ENCODE peak calls at places on chromosome 16, in four cellular contexts. C is endodermal cell, G is cardiac fibroblast, O is tibial nerve. I is an unnamed sample.

GRCh38 chr16:17470871-17471744 is at the start of gene XYLT1:
- DNase-seq in C (peak; percentile 84), G (peak; percentile 78), O (peak; percentile 57), I (no peak)

GRCh38 chr16:3465911-3466584 is 22.6 kb downstream of the NAA60 start:
- DNase-seq in C (peak; percentile 30), G (no peak), O (no peak), I (no peak)

GRCh38 chr16:87062569-87063442 is 254.4 kb downstream of the C16orf95 start:
- DNase-seq in C (peak; percentile 93), G (peak; percentile 78), O (peak; percentile 60), I (peak; percentile 49)

GRCh38 chr16:81492307-81492706 is 47.7 kb downstream of the CMIP start:
- DNase-seq in C (no peak), G (no peak), O (no peak), I (no peak)

GRCh38 chr16:3964686-3965290 is 84.3 kb upstream of the CREBBP start:
- DNase-seq in C (no peak), G (no peak), O (no peak), I (no peak)

GRCh38 chr16:3305109-3306068 is at the start of the genes TIGD7 and ZNF75A:
- DNase-seq in C (peak; percentile 95), G (peak; percentile 93), O (peak; percentile 56), I (peak; percentile 50)

GRCh38 chr16:70740919-70741778 is 55.3 kb upstream of the MTSS2 start:
- DNase-seq in C (no peak), G (peak; percentile 73), O (no peak), I (peak; percentile 41)

GRCh38 chr16:81469710-81470481 is 25.3 kb downstream of the CMIP start:
- DNase-seq in C (no peak), G (no peak), O (no peak), I (peak; percentile 96)

GRCh38 chr16:85593503-85594195 is 19.5 kb upstream of the GSE1 start:
- DNase-seq in C (peak; percentile 52), G (no peak), O (no peak), I (no peak)

GRCh38 chr16:89177501-89177900 is 6.0 kb downstream of the CDH15 start:
- DNase-seq in C (no peak), G (no peak), O (no peak), I (no peak)

GRCh38 chr16:23679274-23679985 is 741 bp downstream of the PLK1 start:
- DNase-seq in C (peak; percentile 80), G (peak; percentile 46), O (no peak), I (no peak)

GRCh38 chr16:12387311-12387710 is 410.8 kb downstream of the SNX29 start:
- DNase-seq in C (no peak), G (no peak), O (no peak), I (no peak)

GRCh38 chr16:65769055-65769465 is 597.4 kb upstream of the CDH5 start:
- DNase-seq in C (no peak), G (peak; percentile 84), O (no peak), I (peak; percentile 50)

GRCh38 chr16:30518552-30518951 is 7.8 kb downstream of the ZNF768 start:
- DNase-seq in C (no peak), G (no peak), O (no peak), I (no peak)

GRCh38 chr16:66359012-66359411 is 7.5 kb upstream of the CDH5 start:
- DNase-seq in C (no peak), G (no peak), O (no peak), I (no peak)

GRCh38 chr16:23071202-23072083 is 77.8 kb downstream of the USP31 start:
- DNase-seq in C (no peak), G (peak; percentile 65), O (no peak), I (no peak)

GRCh38 chr16:89200850-89201466 is 621 bp upstream of the SLC22A31 start:
- DNase-seq in C (no peak), G (no peak), O (no peak), I (no peak)

GRCh38 chr16:50711862-50712567 is 18.6 kb downstream of the NOD2 start:
- DNase-seq in C (no peak), G (no peak), O (no peak), I (no peak)

GRCh38 chr16:81558077-81558443 is 113.5 kb downstream of the CMIP start:
- DNase-seq in C (no peak), G (no peak), O (no peak), I (no peak)

GRCh38 chr16:83244057-83244456 is 563.7 kb upstream of the HSBP1 start:
- DNase-seq in C (no peak), G (no peak), O (no peak), I (no peak)

GRCh38 chr16:4266372-4266771 is 6.5 kb downstream of the TFAP4 start:
- DNase-seq in C (peak; percentile 72), G (peak; percentile 20), O (no peak), I (peak; percentile 60)

DNA sequence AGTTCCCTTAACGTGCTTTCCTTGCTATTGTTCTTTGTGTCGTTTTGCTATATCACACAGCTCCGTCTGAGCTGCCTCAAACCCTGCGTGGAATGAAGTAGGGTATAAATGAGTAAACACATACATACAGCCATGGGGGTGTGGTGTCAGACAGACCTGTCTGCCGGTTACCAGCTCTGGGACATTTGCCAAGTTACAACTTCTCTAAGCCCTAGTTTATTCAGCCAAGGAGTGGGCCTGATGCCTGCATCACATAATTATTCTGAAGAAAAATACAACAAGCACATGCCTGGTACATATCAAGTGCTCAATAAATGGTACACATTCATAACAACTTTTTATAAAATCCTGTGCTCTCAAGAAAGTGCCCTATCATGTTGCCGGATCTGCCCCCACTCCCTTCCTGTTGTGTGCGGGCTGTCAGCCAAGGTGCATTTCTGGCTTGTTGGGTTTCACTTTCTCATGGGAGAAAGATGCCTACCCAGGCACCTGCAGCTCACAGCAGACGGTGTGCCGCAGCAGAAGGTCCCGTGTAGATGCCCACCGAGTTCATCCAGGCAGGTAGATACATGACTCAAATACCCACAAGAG is 30.5 kb downstream of the SMPD3 start:
- DNase-seq in C (no peak), G (no peak), O (no peak), I (peak; percentile 92)
- H3K4me3 ChIP-seq in C (no peak overlapping the region), G (no peak overlapping the region), O (no peak overlapping the region), I (peak overlapping the region; percentile 20)

GRCh38 chr16:56609463-56609921 is 1.1 kb downstream of the MT2A start:
- DNase-seq in C (peak; percentile 45), G (peak; percentile 89), O (peak; percentile 61), I (peak; percentile 77)
- H3K4me3 ChIP-seq in C (peak overlapping the region; percentile 83), G (peak overlapping the region; percentile 62), O (peak overlapping the region; percentile 66), I (peak overlapping the region; percentile 84)

DNA sequence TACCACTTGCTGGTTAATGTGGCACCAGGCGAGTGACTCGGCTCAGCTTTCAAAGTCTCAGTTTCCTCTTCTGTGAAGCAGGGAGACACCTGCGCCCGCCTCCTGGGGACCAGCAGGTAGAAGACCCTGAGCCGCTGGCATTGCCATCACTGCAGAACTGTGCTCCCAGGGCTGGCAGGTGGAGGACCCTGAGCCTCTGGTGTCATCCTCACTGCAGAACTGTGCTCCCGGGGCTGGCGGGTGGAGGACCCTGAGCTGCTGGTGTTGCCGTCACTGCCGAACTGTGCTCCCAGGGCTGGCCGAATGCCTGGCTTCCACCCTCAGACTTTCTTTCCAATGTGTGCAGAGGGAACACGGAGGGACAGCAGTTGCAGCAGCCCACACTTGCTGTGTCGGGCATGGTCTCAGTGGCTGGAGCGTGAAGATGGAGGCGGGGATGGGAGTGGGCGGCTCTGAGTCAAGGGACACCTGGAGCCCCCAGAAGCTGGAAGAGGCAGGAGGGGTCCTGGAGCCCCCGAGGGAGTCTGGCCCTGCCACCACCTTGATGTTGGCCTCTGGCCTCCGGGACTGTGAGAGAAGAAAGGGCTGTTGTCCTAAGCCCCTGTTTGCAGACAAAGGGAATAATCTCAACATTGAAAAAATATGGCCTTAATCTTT is 75.8 kb upstream of the METTL9 start:
- DNase-seq in C (peak; percentile 65), G (no peak), O (no peak), I (no peak)
- H3K4me3 ChIP-seq in C (no peak overlapping the region), G (no peak overlapping the region), O (no peak overlapping the region), I (no peak overlapping the region)

DNA sequence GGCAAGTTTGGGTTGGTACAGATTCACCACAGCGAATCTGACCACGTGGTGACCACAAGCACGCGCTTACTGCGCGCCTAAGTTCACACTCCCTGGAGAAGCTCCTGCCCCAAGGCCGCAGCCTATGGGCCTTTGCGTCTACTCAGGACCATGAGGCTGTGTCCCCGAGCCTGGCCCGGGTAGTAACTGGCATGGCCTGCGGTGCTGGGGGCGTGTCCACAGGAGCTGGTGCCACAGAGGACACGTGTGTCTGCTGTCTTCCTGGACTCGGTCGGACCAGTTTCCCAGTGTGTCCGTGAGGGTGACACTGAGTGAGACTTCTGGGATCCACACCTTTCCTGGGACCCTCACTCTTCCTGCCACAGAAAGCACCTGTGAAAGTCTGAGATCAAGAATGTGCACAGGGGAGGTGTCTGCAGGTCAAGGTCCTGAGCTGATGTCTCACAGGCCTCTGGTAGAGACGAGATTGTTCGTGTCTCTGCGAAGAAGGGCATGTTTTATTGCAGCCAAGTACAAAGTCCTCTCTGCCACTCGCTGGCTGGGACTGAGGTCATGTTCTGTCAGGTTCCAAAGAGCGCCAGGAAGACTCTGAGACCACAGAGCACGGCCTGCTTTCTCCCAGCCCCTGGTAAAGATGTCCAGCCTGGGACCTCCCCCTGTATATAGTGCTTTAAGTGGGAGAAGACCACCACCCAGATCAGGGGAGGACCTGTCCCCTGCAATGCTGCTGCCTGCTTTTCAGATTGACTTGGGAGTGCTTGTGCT is 25.2 kb upstream of the CAPN15 start:
- DNase-seq in C (no peak), G (no peak), O (no peak), I (no peak)
- H3K4me3 ChIP-seq in C (no peak overlapping the region), G (no peak overlapping the region), O (no peak overlapping the region), I (no peak overlapping the region)

DNA sequence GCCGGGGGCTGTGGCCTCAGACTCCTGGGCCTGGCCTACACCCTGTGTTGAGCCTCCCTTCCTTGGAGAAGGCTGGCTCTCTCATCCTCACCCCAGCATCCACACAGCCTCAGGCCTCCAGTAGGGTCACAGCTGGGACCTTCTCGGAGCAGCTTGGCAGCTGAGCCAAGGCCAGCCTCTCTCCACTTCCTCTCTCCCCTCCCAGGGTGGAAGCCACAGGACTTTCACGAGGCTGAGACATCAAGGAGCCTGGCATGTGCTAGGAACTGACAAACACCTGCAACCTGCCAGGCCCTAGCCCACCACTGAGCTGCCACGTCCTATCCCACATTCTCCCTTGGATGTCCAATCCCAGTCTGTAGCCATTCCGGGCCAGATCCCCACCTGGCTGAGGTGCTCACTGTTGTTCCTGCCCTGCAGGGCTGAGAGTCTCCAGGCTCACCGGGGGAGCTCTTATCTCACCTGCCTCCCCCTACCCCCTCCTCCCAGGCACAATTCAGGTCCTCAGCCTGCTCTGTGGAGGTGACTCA is 3.1 kb downstream of the MMP15 start:
- DNase-seq in C (peak; percentile 79), G (no peak), O (no peak), I (peak; percentile 70)
- H3K4me3 ChIP-seq in C (no peak overlapping the region), G (no peak overlapping the region), O (no peak overlapping the region), I (no peak overlapping the region)

GRCh38 chr16:54490089-54490488 is 203.5 kb upstream of the IRX3 start:
- DNase-seq in C (no peak), G (no peak), O (no peak), I (no peak)

GRCh38 chr16:54489225-54489781 is 202.7 kb upstream of the IRX3 start:
- DNase-seq in C (no peak), G (peak; percentile 44), O (no peak), I (no peak)

GRCh38 chr16:54487933-54488332 is 201.3 kb upstream of the IRX3 start:
- DNase-seq in C (no peak), G (no peak), O (no peak), I (no peak)

GRCh38 chr16:54484700-54485099 is 198.1 kb upstream of the IRX3 start:
- DNase-seq in C (no peak), G (no peak), O (no peak), I (no peak)

GRCh38 chr16:54488729-54489128 is 202.1 kb upstream of the IRX3 start:
- DNase-seq in C (no peak), G (no peak), O (no peak), I (no peak)
- H3K4me3 ChIP-seq in C (no peak overlapping the region), G (no peak overlapping the region), O (no peak overlapping the region), I (no peak overlapping the region)

GRCh38 chr16:31527617-31528287 is at the start of gene AHSP:
- DNase-seq in C (peak; percentile 45), G (no peak), O (no peak), I (no peak)
- H3K4me3 ChIP-seq in C (peak within 1 kb of the TSS; percentile 73), G (no peak within 1 kb of the TSS), O (no peak within 1 kb of the TSS), I (no peak within 1 kb of the TSS)

I was measured in Jurkat, Clone E6-1.